ENCODE peak calls at places on chromosome 13, in ten cellular contexts. N, V, E, H, S, J, W, O, X and F are unnamed samples.

GRCh38 chr13:110963554-110963970 is 48.7 kb upstream of the ANKRD10 start:
- DNase-seq in N (no peak), V (no peak), E (no peak), H (no peak), S (no peak), J (no peak), W (no peak), O (no peak), X (no peak), F (no peak)

GRCh38 chr13:91017031-91017668 is 330.3 kb upstream of the MIR17HG start:
- DNase-seq in N (peak), V (peak), E (peak), H (peak), S (peak), J (peak), W (peak), O (no peak), X (peak), F (no peak)

GRCh38 chr13:27349458-27349857 is 75.0 kb upstream of the GTF3A start:
- DNase-seq in N (peak), V (no peak), E (no peak), H (no peak), S (no peak), J (no peak), W (no peak), O (no peak), X (no peak), F (no peak)

GRCh38 chr13:73138276-73138950 is 79.6 kb downstream of the KLF5 start:
- DNase-seq in N (peak), V (no peak), E (no peak), H (no peak), S (peak), J (no peak), W (peak), O (no peak), X (no peak), F (no peak)

GRCh38 chr13:31201341-31202024 is 1.7 kb downstream of the B3GLCT start:
- DNase-seq in N (peak), V (no peak), E (no peak), H (no peak), S (no peak), J (no peak), W (no peak), O (no peak), X (no peak), F (no peak)

GRCh38 chr13:85693889-85694511 is 105.2 kb downstream of the SLITRK6 start:
- DNase-seq in N (peak), V (no peak), E (no peak), H (no peak), S (no peak), J (no peak), W (no peak), O (no peak), X (no peak), F (no peak)

GRCh38 chr13:37534181-37534580 is 64.4 kb downstream of the POSTN start:
- DNase-seq in N (peak), V (no peak), E (no peak), H (no peak), S (no peak), J (no peak), W (no peak), O (no peak), X (no peak), F (no peak)

GRCh38 chr13:30128591-30128990 is 178.8 kb downstream of the KATNAL1 start:
- DNase-seq in N (no peak), V (no peak), E (no peak), H (no peak), S (no peak), J (no peak), W (no peak), O (no peak), X (no peak), F (no peak)

GRCh38 chr13:40910324-40911050 is 108.6 kb downstream of the ELF1 start:
- DNase-seq in N (peak), V (no peak), E (no peak), H (no peak), S (no peak), J (peak), W (no peak), O (no peak), X (no peak), F (no peak)

GRCh38 chr13:35923347-35923746 is 207.8 kb downstream of the DCLK1 start:
- DNase-seq in N (peak), V (no peak), E (no peak), H (no peak), S (no peak), J (no peak), W (no peak), O (no peak), X (no peak), F (no peak)

GRCh38 chr13:25692156-25692555 is 320.4 kb downstream of the ATP8A2 start:
- DNase-seq in N (no peak), V (no peak), E (no peak), H (no peak), S (no peak), J (no peak), W (no peak), O (no peak), X (no peak), F (no peak)

GRCh38 chr13:43401364-43401763 is 378.0 kb downstream of the DNAJC15 start:
- DNase-seq in N (no peak), V (no peak), E (no peak), H (no peak), S (no peak), J (no peak), W (no peak), O (no peak), X (no peak), F (no peak)